ENCODE peak calls at places on chromosomes 11 and 22, in five cellular contexts. W, L, E, V and Q are unnamed samples.

GRCh38 chr22:38413085-38414008 is 41.7 kb downstream of the KCNJ4 start:
- DNase-seq in W (peak), V (no peak), E (no peak), L (no peak), Q (no peak)

GRCh38 chr11:18749681-18750319 is 23.8 kb upstream of the IGSF22 start:
- DNase-seq in E (peak), W (peak), V (no peak), L (no peak), Q (peak)

GRCh38 chr22:44405661-44406060 is 92.4 kb downstream of the RTL6 start:
- DNase-seq in W (peak), E (no peak), V (no peak), L (no peak), Q (no peak)

GRCh38 chr11:125275905-125276634 is 111.5 kb downstream of the PKNOX2 start:
- DNase-seq in E (peak), W (no peak), V (no peak), L (no peak), Q (peak)

GRCh38 chr11:128747728-128748148 is 53.9 kb downstream of the FLI1 start:
- DNase-seq in L (no peak), W (no peak), E (no peak), V (no peak), Q (no peak)

GRCh38 chr22:40709752-40710413 is 30.6 kb downstream of the MCHR1 start:
- DNase-seq in V (no peak), L (peak), W (no peak), E (no peak), Q (peak)

GRCh38 chr11:69013009-69013951 is at the start of gene MRGPRF:
- DNase-seq in W (peak), E (peak), V (no peak), L (peak), Q (peak)

GRCh38 chr11:103773059-103773458 is 263.4 kb upstream of the DDI1 start:
- DNase-seq in W (no peak), L (no peak), E (peak), V (no peak), Q (peak)

GRCh38 chr11:106152013-106152412 is 74.6 kb downstream of the AASDHPPT start:
- DNase-seq in E (peak), W (no peak), L (no peak), V (no peak), Q (peak)

GRCh38 chr22:41197046-41197807 is 7.9 kb upstream of the L3MBTL2 start:
- DNase-seq in V (peak), L (peak), W (peak), E (peak), Q (peak)

GRCh38 chr11:46260161-46260560 is 17.3 kb upstream of the CREB3L1 start:
- DNase-seq in E (no peak), L (no peak), W (no peak), V (no peak), Q (no peak)

GRCh38 chr11:96390403-96390830 is 604 bp downstream of the JRKL start:
- DNase-seq in V (no peak), W (no peak), E (peak), L (no peak), Q (peak)

GRCh38 chr11:93817426-93818348 is 32.7 kb downstream of the VSTM5 start:
- DNase-seq in W (no peak), V (no peak), L (no peak), E (peak), Q (no peak)

GRCh38 chr11:34600339-34601084 is 20.4 kb upstream of the EHF start:
- DNase-seq in V (no peak), E (no peak), L (peak), W (no peak), Q (peak)

GRCh38 chr22:29156507-29156906 is 49.2 kb upstream of the EMID1 start:
- DNase-seq in W (no peak), E (peak), L (no peak), V (peak), Q (peak)

GRCh38 chr11:112519749-112520148 is 259.1 kb upstream of the PLET1 start:
- DNase-seq in W (no peak), E (no peak), L (no peak), V (no peak), Q (no peak)

GRCh38 chr11:46305295-46305694 is 27.8 kb downstream of the CREB3L1 start:
- DNase-seq in E (no peak), L (no peak), V (peak), W (no peak), Q (peak)

GRCh38 chr11:69055598-69056516 is 7.1 kb downstream of the TPCN2 start:
- DNase-seq in L (peak), V (peak), E (no peak), W (peak), Q (no peak)

GRCh38 chr11:70498976-70499801 is 100.9 kb downstream of the CTTN start:
- DNase-seq in W (peak), V (no peak), E (no peak), L (no peak), Q (no peak)

GRCh38 chr11:70240337-70240736 is 30.2 kb upstream of the PPFIA1 start:
- DNase-seq in E (no peak), W (no peak), L (no peak), V (no peak), Q (no peak)

GRCh38 chr11:74989269-74989655 is 529 bp downstream of the NEU3 start:
- DNase-seq in W (no peak), V (peak), E (no peak), L (no peak), Q (peak)

GRCh38 chr11:6703247-6704063 is 20.3 kb upstream of the MRPL17 start:
- DNase-seq in V (peak), L (peak), W (peak), E (peak), Q (peak)

GRCh38 chr11:61949169-61950034 is 749 bp upstream of the BEST1 start:
- DNase-seq in W (peak), E (peak), V (peak), L (peak), Q (peak)

GRCh38 chr22:20001082-20001638 is 15.5 kb downstream of the ARVCF start:
- DNase-seq in V (no peak), L (no peak), E (no peak), W (no peak), Q (peak)

GRCh38 chr11:33045551-33046255 is 6.3 kb downstream of the TCP11L1 start:
- DNase-seq in V (no peak), L (peak), W (no peak), E (peak), Q (no peak)

GRCh38 chr22:19658967-19659804 is 55.1 kb upstream of the SEPTIN5 start:
- DNase-seq in W (no peak), V (no peak), L (no peak), E (no peak), Q (no peak)

GRCh38 chr11:34529643-34530042 is 16.0 kb upstream of the ELF5 start:
- DNase-seq in L (no peak), W (no peak), V (no peak), E (no peak), Q (no peak)

GRCh38 chr11:103737791-103738190 is 298.6 kb upstream of the DDI1 start:
- DNase-seq in V (no peak), E (no peak), W (no peak), L (no peak), Q (no peak)

GRCh38 chr22:50420015-50420414 is 54.8 kb downstream of the SBF1 start:
- DNase-seq in V (no peak), W (no peak), E (no peak), L (no peak), Q (no peak)

GRCh38 chr22:22685586-22685985 is 41.2 kb downstream of the GGTLC2 start:
- DNase-seq in V (no peak), L (no peak), W (no peak), E (no peak), Q (no peak)

GRCh38 chr11:67648140-67648795 is 2.3 kb downstream of the ACY3 start:
- DNase-seq in W (no peak), V (peak), L (no peak), E (no peak), Q (no peak)

GRCh38 chr11:11842426-11843008 is 745 bp downstream of the USP47 start:
- DNase-seq in L (peak), V (peak), E (peak), W (peak), Q (peak)

GRCh38 chr22:27247691-27248434 is 553.7 kb downstream of the MN1 start:
- DNase-seq in V (no peak), W (no peak), E (peak), L (no peak), Q (no peak)

GRCh38 chr11:125064070-125064469 is 965 bp downstream of the SLC37A2 start:
- DNase-seq in W (no peak), L (no peak), E (no peak), V (no peak), Q (no peak)